ENCODE peak calls at places on chromosomes 3 and 15, in six cellular contexts. One of them, this sample, is unnamed.

GRCh38 chr3:151430821-151431484 is 29.9 kb downstream of the IGSF10 start:
- DNase-seq in RWPE1: no peak
- DNase-seq in NCI-H187: no peak
- DNase-seq in neuronal stem cell: no peak
- DNase-seq in H9: no peak
- DNase-seq in NCI-H146: no peak
- DNase-seq in this sample: peak; percentile 26

GRCh38 chr3:141393151-141394076 is 25.1 kb downstream of the ZBTB38 start:
- DNase-seq in H9: peak; percentile 83
- DNase-seq in NCI-H187: no peak
- DNase-seq in NCI-H146: peak; percentile 99
- DNase-seq in RWPE1: no peak
- DNase-seq in neuronal stem cell: peak; percentile 80
- DNase-seq in this sample: no peak

GRCh38 chr15:35696767-35697231 is 150.8 kb upstream of the DPH6 start:
- DNase-seq in RWPE1: peak; percentile 74
- DNase-seq in neuronal stem cell: no peak
- DNase-seq in NCI-H187: no peak
- DNase-seq in H9: no peak
- DNase-seq in NCI-H146: no peak
- DNase-seq in this sample: peak; percentile 95

GRCh38 chr3:50245831-50246516 is 10.0 kb downstream of the GNAI2 start:
- DNase-seq in NCI-H146: peak; percentile 91
- DNase-seq in neuronal stem cell: peak; percentile 97
- DNase-seq in NCI-H187: peak; percentile 44
- DNase-seq in RWPE1: peak; percentile 69
- DNase-seq in H9: peak; percentile 98
- DNase-seq in this sample: peak; percentile 90

GRCh38 chr15:98025237-98025636 is 64.7 kb downstream of the ARRDC4 start:
- DNase-seq in neuronal stem cell: no peak
- DNase-seq in H9: no peak
- DNase-seq in NCI-H187: no peak
- DNase-seq in RWPE1: peak; percentile 55
- DNase-seq in NCI-H146: no peak
- DNase-seq in this sample: peak; percentile 18

GRCh38 chr3:65377637-65378036 is 661.1 kb downstream of the MAGI1 start:
- DNase-seq in NCI-H146: no peak
- DNase-seq in NCI-H187: no peak
- DNase-seq in H9: no peak
- DNase-seq in neuronal stem cell: no peak
- DNase-seq in RWPE1: no peak
- DNase-seq in this sample: no peak

GRCh38 chr3:10555263-10555662 is 49.9 kb upstream of the ATP2B2 start:
- DNase-seq in NCI-H187: no peak
- DNase-seq in NCI-H146: no peak
- DNase-seq in neuronal stem cell: no peak
- DNase-seq in RWPE1: no peak
- DNase-seq in H9: peak; percentile 8
- DNase-seq in this sample: no peak

GRCh38 chr3:49634736-49635135 is 39.4 kb upstream of the APEH start:
- DNase-seq in NCI-H146: no peak
- DNase-seq in neuronal stem cell: no peak
- DNase-seq in RWPE1: no peak
- DNase-seq in NCI-H187: no peak
- DNase-seq in H9: no peak
- DNase-seq in this sample: no peak

GRCh38 chr15:90191795-90192494 is 9.2 kb upstream of the SEMA4B start:
- DNase-seq in NCI-H146: peak; percentile 57
- DNase-seq in H9: no peak
- DNase-seq in NCI-H187: peak; percentile 92
- DNase-seq in neuronal stem cell: no peak
- DNase-seq in RWPE1: peak; percentile 58
- DNase-seq in this sample: peak; percentile 64

GRCh38 chr3:137020315-137020714 is 62.5 kb downstream of the IL20RB start:
- DNase-seq in RWPE1: no peak
- DNase-seq in neuronal stem cell: no peak
- DNase-seq in NCI-H187: no peak
- DNase-seq in NCI-H146: no peak
- DNase-seq in H9: no peak
- DNase-seq in this sample: no peak

GRCh38 chr15:69661871-69662667 is 209.5 kb downstream of the RPLP1 start:
- DNase-seq in H9: no peak
- DNase-seq in NCI-H146: no peak
- DNase-seq in neuronal stem cell: no peak
- DNase-seq in RWPE1: no peak
- DNase-seq in NCI-H187: no peak
- DNase-seq in this sample: no peak

GRCh38 chr15:99965376-99965775 is 232.1 kb upstream of the LYSMD4 start:
- DNase-seq in NCI-H187: no peak
- DNase-seq in RWPE1: no peak
- DNase-seq in H9: no peak
- DNase-seq in NCI-H146: no peak
- DNase-seq in neuronal stem cell: no peak
- DNase-seq in this sample: no peak

GRCh38 chr15:69980311-69981059 is 117.2 kb downstream of the TLE3 start:
- DNase-seq in RWPE1: no peak
- DNase-seq in NCI-H146: no peak
- DNase-seq in neuronal stem cell: no peak
- DNase-seq in NCI-H187: no peak
- DNase-seq in H9: no peak
- DNase-seq in this sample: no peak

GRCh38 chr3:87145553-87145952 is 81.6 kb upstream of the CHMP2B start:
- DNase-seq in neuronal stem cell: no peak
- DNase-seq in NCI-H146: peak; percentile 15
- DNase-seq in H9: peak; percentile 85
- DNase-seq in NCI-H187: no peak
- DNase-seq in RWPE1: no peak
- DNase-seq in this sample: peak; percentile 50

GRCh38 chr3:52742418-52743041 is 28.2 kb downstream of the NEK4 start:
- DNase-seq in NCI-H187: no peak
- DNase-seq in NCI-H146: no peak
- DNase-seq in neuronal stem cell: no peak
- DNase-seq in RWPE1: peak; percentile 22
- DNase-seq in H9: no peak
- DNase-seq in this sample: peak; percentile 71

This sample was measured in choroid plexus epithelial cell.